ENCODE peak calls at places on chromosomes 5 and 9, in eight cellular contexts. X, D, Z, T, G, V, A and I are unnamed samples.

GRCh38 chr5:172370648-172371248 is 83.6 kb downstream of the SH3PXD2B start:
- DNase-seq in G (no peak), T (no peak), V (no peak), D (no peak), Z (no peak), X (peak; percentile 31), A (no peak), I (no peak)

GRCh38 chr5:139646912-139647391 is 1.2 kb upstream of the CXXC5 start:
- DNase-seq in T (no peak), A (no peak), X (no peak), V (no peak), D (peak; percentile 84), Z (peak; percentile 68), G (peak; percentile 63), I (peak; percentile 83)

GRCh38 chr9:89419978-89420394 is 77.9 kb downstream of the SEMA4D start:
- DNase-seq in D (peak; percentile 64), Z (no peak), T (no peak), V (no peak), X (no peak), A (no peak), G (no peak), I (no peak)

GRCh38 chr9:115891929-115892328 is 261.7 kb upstream of the PAPPA start:
- DNase-seq in Z (no peak), V (no peak), A (no peak), X (no peak), T (no peak), G (no peak), D (no peak), I (no peak)

GRCh38 chr9:93224591-93224990 is 40.7 kb downstream of the WNK2 start:
- DNase-seq in D (no peak), A (peak; percentile 99), X (peak; percentile 79), V (peak; percentile 3), Z (peak; percentile 26), G (peak; percentile 37), T (no peak), I (no peak)

GRCh38 chr5:14136228-14136627 is 6.9 kb upstream of the TRIO start:
- DNase-seq in A (no peak), V (no peak), G (no peak), Z (no peak), D (no peak), T (no peak), X (no peak), I (no peak)

GRCh38 chr9:29322240-29322639 is 1749.0 kb upstream of the C9orf72 start:
- DNase-seq in A (no peak), V (no peak), D (no peak), G (no peak), X (no peak), T (no peak), Z (no peak), I (no peak)

GRCh38 chr5:176779537-176779936 is 30.8 kb upstream of the UNC5A start:
- DNase-seq in Z (no peak), V (no peak), T (no peak), X (no peak), D (peak; percentile 34), A (no peak), G (no peak), I (peak; percentile 68)

GRCh38 chr9:136372561-136373299 is 739 bp downstream of the CARD9 start:
- DNase-seq in Z (peak; percentile 86), D (peak; percentile 90), T (no peak), V (peak; percentile 43), X (peak; percentile 78), A (peak; percentile 31), G (peak; percentile 83), I (no peak)

GRCh38 chr9:92970467-92970923 is 23.2 kb downstream of the FGD3 start:
- DNase-seq in Z (no peak), T (no peak), X (peak; percentile 53), D (no peak), A (peak; percentile 75), G (no peak), V (peak; percentile 5), I (no peak)

GRCh38 chr5:55102345-55102744 is at the start of gene GZMA:
- DNase-seq in Z (no peak), D (no peak), T (no peak), G (no peak), A (no peak), X (no peak), V (no peak), I (no peak)

GRCh38 chr9:81317223-81317622 is 372.1 kb downstream of the TLE1 start:
- DNase-seq in Z (no peak), D (no peak), X (no peak), T (no peak), G (no peak), V (no peak), A (no peak), I (no peak)